ENCODE peak calls at places on chromosomes 3 and 15, in eight cellular contexts. U is ascending aorta, B is heart left ventricle, W is lung, R is cardiac muscle cell, C is pancreas, O is GM23338, D is PC-9. J is an unnamed sample. For H3K4me1, the result is how much of the 10 kb centered on the place peaks cover.

GRCh38 chr3:37115451-37115850 is 58.9 kb downstream of the LRRFIP2 start:
- DNase-seq in O (no peak), U (no peak), C (no peak), R (no peak), W (no peak), D (peak), B (no peak), J (no peak)

GRCh38 chr3:175511219-175511780 is 652.2 kb downstream of the NAALADL2 start:
- DNase-seq in D (no peak), O (no peak), C (no peak), B (no peak), R (no peak), U (no peak), W (no peak), J (no peak)

GRCh38 chr3:191138937-191139336 is 60.1 kb upstream of the OSTN start:
- DNase-seq in R (no peak), W (no peak), D (no peak), C (no peak), B (no peak), U (no peak), O (no peak), J (no peak)

GRCh38 chr3:36548712-36549111 is 168.4 kb downstream of the STAC start:
- DNase-seq in R (no peak), B (no peak), C (no peak), U (no peak), O (no peak), D (no peak), W (no peak), J (no peak)

GRCh38 chr3:86982883-86983282 is 8.1 kb downstream of the VGLL3 start:
- DNase-seq in U (no peak), R (no peak), O (no peak), C (no peak), B (no peak), D (no peak), W (no peak), J (no peak)

GRCh38 chr15:72835289-72835890 is 51.8 kb upstream of the ADPGK start:
- DNase-seq in D (no peak), O (peak), B (no peak), R (peak), U (no peak), W (no peak), C (no peak), J (peak)

GRCh38 chr3:154684440-154684839 is 254.4 kb upstream of the GPR149 start:
- DNase-seq in C (peak), U (no peak), R (peak), W (no peak), D (no peak), O (no peak), B (no peak), J (no peak)

GRCh38 chr3:124372784-124373183 is 357.5 kb upstream of the UMPS start:
- DNase-seq in B (no peak), W (no peak), C (no peak), U (no peak), O (peak), D (no peak), R (no peak), J (no peak)

GRCh38 chr3:151384741-151385174 is at the start of gene P2RY12:
- DNase-seq in R (no peak), D (no peak), O (no peak), W (no peak), C (no peak), B (no peak), U (no peak), J (no peak)
- H3K4me1 ChIP-seq in R (under half), D (under half), O (under half), W (under half), C (under half), B (half or more), U (under half), J (under half)

GRCh38 chr3:8769088-8769822 is at the start of gene OXTR:
- DNase-seq in U (no peak), R (peak), W (no peak), B (peak), C (no peak), D (no peak), O (peak), J (peak)
- TF ChIP-seq CTCF in U (peak), R (peak), W (peak), B (peak), C (peak), D (peak), O (peak), J (peak)

DNA sequence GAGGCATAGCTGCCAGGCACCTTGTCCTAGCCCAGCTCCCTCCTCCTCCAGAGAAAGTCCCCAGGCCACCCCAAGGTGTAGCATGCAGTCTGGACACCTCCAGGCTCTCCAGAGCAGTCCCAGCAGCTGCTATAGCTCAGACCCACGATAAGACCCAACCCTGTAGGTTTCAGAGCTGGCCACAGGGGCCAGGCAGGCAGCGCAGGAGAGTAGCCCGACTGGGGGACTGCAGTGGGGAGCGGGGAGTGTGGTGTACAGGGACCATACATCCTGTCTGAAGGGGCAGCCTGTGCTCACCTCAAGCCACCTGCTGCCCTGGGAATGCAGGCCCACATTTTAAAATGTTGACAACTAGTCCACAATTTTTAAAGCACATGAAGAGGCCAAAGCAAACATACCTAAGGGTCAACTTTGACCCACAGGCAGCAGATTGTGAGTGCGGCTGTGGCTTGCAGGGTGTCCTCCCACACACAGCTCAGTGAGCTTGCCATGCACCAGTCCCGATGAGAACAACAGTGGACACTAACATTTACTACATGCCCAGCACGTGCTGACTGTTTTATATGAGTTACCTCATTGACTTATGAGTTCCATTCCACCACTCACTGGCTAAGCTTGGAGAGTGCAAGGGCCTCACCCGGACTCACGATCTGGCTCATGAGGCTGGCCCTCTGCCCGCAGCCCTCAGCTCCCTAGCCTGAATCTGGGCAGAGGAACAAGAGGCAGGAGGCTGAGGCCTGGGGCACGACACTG is 81.4 kb downstream of the DNAJB8 start:
- DNase-seq in B (peak), U (peak), R (no peak), C (peak), O (no peak), W (peak), D (no peak), J (peak)
- H3K27ac ChIP-seq in B (peak), U (peak), R (no peak), C (peak), O (no peak), W (peak), D (no peak), J (no peak)

GRCh38 chr3:189947068-189947467 is 173.6 kb downstream of the P3H2 start:
- DNase-seq in R (no peak), C (no peak), U (no peak), D (no peak), B (no peak), W (no peak), O (no peak), J (no peak)

GRCh38 chr3:189942948-189943347 is 177.7 kb downstream of the P3H2 start:
- DNase-seq in W (no peak), R (no peak), C (no peak), U (no peak), B (no peak), O (no peak), D (no peak), J (no peak)

GRCh38 chr3:189941679-189942078 is 179.0 kb downstream of the P3H2 start:
- DNase-seq in R (no peak), C (peak), W (no peak), B (no peak), U (no peak), D (peak), O (no peak), J (no peak)

GRCh38 chr3:189945935-189946709 is 174.6 kb downstream of the P3H2 start:
- DNase-seq in W (no peak), C (no peak), B (no peak), R (no peak), U (no peak), O (no peak), D (peak), J (no peak)

GRCh38 chr3:189944285-189945145 is 176.2 kb downstream of the P3H2 start:
- DNase-seq in D (peak), C (no peak), B (no peak), U (no peak), O (no peak), W (no peak), R (no peak), J (no peak)
- H3K4me1 ChIP-seq in D (half or more), C (under half), B (under half), U (under half), O (under half), W (under half), R (under half), J (under half)

DNA sequence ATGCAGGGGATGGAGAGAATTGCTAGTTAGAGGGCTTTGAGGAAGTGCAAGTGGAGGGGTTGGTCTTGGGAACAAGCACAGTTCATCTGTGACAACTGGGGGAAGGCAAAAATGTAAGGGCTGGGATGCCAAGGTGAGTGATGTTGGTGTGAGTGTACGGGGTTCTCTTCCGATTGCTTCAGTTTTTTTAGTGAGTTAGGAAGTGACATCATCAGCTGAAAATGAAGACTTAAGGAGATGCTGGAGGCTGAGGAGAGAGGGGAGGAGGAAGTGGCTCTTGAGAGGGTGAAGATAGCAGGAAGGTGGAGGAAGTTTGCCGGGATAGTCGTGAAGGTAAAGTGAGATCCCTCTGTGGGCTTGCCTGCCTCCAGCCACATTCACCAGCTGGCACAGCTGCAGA is 12.7 kb downstream of the TICRR start:
- DNase-seq in O (no peak), D (no peak), U (no peak), B (no peak), W (no peak), C (no peak), R (no peak), J (no peak)
- TF ChIP-seq CTCF in O (no peak), D (no peak), U (no peak), B (no peak), W (no peak), C (no peak), R (no peak), J (no peak)

GRCh38 chr3:56914646-56915045 is 112.9 kb upstream of the ARHGEF3 start:
- DNase-seq in R (no peak), B (no peak), W (no peak), U (no peak), D (no peak), O (no peak), C (no peak), J (no peak)

GRCh38 chr3:56917337-56917697 is 115.6 kb upstream of the ARHGEF3 start:
- DNase-seq in B (no peak), R (no peak), D (no peak), W (no peak), C (no peak), U (no peak), O (no peak), J (no peak)

GRCh38 chr3:56917740-56918568 is 116.2 kb upstream of the ARHGEF3 start:
- DNase-seq in C (no peak), U (no peak), R (no peak), D (no peak), B (no peak), W (no peak), O (peak), J (no peak)

GRCh38 chr3:56916697-56917336 is 115.1 kb upstream of the ARHGEF3 start:
- DNase-seq in U (no peak), D (no peak), O (no peak), B (no peak), C (no peak), W (no peak), R (no peak), J (no peak)

GRCh38 chr3:56915969-56916586 is 114.3 kb upstream of the ARHGEF3 start:
- DNase-seq in O (peak), B (peak), W (no peak), C (no peak), D (no peak), R (peak), U (no peak), J (no peak)
- H3K27ac ChIP-seq in O (no peak), B (peak), W (no peak), C (no peak), D (no peak), R (no peak), U (no peak), J (no peak)